ENCODE peak calls at places on chromosomes 4 and X, in four cellular contexts. F, K, X and Q are unnamed samples. For H3K27me3, the result is how much of the 10 kb centered on the place peaks cover.

GRCh38 chr4:151195801-151196200 is 81.2 kb upstream of the PRSS48 start:
- DNase-seq in K (no peak), X (no peak), F (no peak), Q (no peak)

GRCh38 chrX:56248492-56248891 is 16.3 kb downstream of the KLF8 start:
- DNase-seq in K (peak), F (peak), X (peak), Q (peak)

GRCh38 chr4:184294734-184295133 is 77.1 kb upstream of the ENPP6 start:
- DNase-seq in F (peak), X (no peak), K (no peak), Q (no peak)

GRCh38 chr4:138190452-138190858 is 51.7 kb downstream of the SLC7A11 start:
- DNase-seq in K (no peak), F (no peak), X (peak), Q (no peak)

GRCh38 chrX:155071694-155072215 is 447 bp downstream of the BRCC3 start:
- DNase-seq in K (no peak), X (peak), F (no peak), Q (no peak)

GRCh38 chrX:119622356-119623232 is 16.4 kb upstream of the NKRF start:
- DNase-seq in F (no peak), K (no peak), X (no peak), Q (no peak)

GRCh38 chrX:24081661-24082154 is 27.0 kb downstream of the EIF2S3 start:
- DNase-seq in X (peak), K (peak), F (peak), Q (peak)

GRCh38 chr4:11904117-11904535 is 475.4 kb upstream of the HS3ST1 start:
- DNase-seq in K (no peak), X (no peak), F (no peak), Q (no peak)

GRCh38 chr4:9927317-9928007 is 93.8 kb downstream of the SLC2A9 start:
- DNase-seq in K (no peak), X (no peak), F (no peak), Q (no peak)

GRCh38 chr4:124478518-124478917 is 234.0 kb downstream of the ANKRD50 start:
- DNase-seq in X (no peak), F (no peak), K (no peak), Q (no peak)

GRCh38 chr4:73917081-73917501 is 47.9 kb downstream of the CXCL1 start:
- DNase-seq in X (no peak), K (no peak), F (no peak), Q (no peak)

GRCh38 chr4:125179727-125180126 is 135.0 kb upstream of the FAT4 start:
- DNase-seq in X (no peak), F (no peak), K (no peak), Q (no peak)

GRCh38 chr4:184950926-184951325 is 67.4 kb upstream of the HELT start:
- DNase-seq in K (no peak), X (no peak), F (no peak), Q (no peak)

GRCh38 chr4:155995069-155995468 is 41.4 kb upstream of the CTSO start:
- DNase-seq in K (no peak), F (no peak), X (no peak), Q (no peak)

DNA sequence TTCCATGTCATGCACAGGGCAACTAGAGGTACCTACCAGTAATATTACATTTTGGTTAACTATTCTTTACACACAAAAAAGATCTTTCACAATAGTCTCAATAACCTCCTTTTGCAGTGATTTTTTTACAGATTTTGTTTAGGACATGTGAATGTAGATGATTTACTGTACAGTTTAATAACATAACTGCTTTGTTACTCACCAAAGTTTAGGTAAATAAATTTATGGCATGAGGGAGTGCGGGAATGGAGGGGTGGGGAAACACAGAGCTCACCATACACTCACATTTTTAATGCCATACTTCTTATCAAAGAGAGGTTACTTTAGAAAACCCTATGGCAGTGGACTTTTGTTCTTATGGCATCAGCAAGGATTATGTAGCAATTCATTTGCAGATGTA is 93.1 kb upstream of the TEX13A start:
- DNase-seq in F (no peak), X (no peak), K (no peak), Q (no peak)
- H3K27me3 ChIP-seq in F (under half), X (under half), K (under half), Q (under half)

DNA sequence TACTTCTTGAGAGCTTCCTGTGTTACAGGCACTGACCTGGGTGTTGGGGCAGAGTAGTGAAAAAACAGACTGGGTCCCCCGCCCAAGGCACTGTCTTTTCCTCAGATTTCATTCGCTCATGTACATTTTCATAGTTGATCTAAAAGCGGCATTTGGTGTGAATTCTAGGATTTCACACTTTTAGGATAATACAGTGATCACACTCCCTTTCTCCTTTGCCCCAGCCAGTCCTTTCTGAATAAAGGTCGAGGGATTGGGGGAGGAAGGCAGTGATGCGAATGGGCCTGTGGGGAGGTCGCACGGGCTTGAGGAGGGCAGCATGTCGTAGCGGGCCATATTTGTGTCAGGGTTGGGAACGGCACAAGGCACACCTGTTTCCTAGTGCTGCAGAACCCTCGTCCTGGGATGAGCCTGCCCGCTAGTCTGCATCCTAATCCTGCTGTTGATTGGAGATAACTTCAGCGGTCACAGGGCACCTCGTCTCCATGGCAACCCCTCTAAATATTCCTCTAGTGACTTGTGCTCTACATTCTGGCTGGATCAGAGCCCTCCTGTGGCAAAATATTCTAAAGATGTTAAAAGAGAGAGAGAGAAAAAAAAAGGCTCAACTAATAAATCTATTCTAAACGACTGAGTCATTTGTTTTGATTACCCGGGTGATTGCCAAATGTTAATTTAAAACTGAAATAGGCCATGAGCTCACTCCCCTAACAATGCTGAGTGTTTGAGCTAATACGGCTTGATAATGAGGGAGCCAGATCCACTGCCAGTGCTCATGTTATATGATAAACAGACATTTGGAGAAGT is 21.8 kb downstream of the FHL1 start:
- DNase-seq in K (no peak), F (peak), X (no peak), Q (peak)
- H3K27me3 ChIP-seq in K (under half), F (under half), X (under half), Q (under half)

GRCh38 chr4:25926473-25926872 is 12.5 kb downstream of the SMIM20 start:
- DNase-seq in F (no peak), K (no peak), X (no peak), Q (peak)
- H3K27me3 ChIP-seq in F (under half), K (under half), X (under half), Q (under half)

GRCh38 chrX:627995-628394 is 2.6 kb upstream of the SHOX start:
- DNase-seq in K (no peak), X (no peak), F (no peak), Q (no peak)

GRCh38 chrX:625137-625691 is 5.4 kb upstream of the SHOX start:
- DNase-seq in F (no peak), K (no peak), X (no peak), Q (no peak)

GRCh38 chrX:629230-630006 is 1.2 kb upstream of the SHOX start:
- DNase-seq in K (no peak), X (no peak), F (peak), Q (no peak)

GRCh38 chrX:627510-627964 is 3.1 kb upstream of the SHOX start:
- DNase-seq in F (peak), X (no peak), K (no peak), Q (no peak)

DNA sequence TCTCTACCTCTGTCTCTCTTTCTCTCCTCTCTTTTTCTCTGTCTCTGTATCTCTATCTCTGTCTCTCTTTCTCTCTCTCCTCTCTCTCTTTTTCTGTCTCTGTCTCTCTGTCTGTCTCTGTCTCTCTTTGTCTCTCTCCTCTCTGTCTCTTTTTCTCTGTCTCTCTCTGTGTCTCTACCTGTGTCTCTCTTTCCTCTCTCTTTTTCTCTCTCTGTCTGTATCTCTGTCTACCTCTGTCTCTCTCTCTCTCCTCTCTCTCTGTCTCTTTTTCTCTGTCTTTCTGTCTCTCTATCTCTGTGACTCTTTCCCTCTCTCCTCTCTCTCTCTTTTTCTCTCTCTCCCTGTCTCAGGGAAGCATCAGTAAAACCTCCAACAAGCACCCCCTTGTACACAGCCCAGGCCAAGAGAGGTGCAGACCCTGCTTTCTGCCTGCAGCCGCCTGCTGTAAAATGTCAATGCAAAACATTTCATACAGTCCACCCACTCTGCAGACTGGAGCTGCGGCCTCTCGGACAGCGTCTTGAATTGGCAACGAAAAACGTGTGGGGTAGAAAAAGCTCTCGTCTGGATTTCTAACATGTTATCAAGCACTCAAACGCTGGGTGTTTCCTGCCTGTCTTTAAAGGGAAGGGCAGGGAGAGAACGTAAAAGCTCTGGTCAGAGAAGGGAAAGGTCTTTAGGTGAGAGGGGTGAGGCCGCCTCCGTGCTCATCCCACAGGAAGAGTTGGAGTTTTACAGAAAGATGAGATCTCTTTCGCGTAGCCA is 3.7 kb upstream of the SHOX start:
- DNase-seq in K (no peak), X (no peak), F (no peak), Q (no peak)
- H3K27me3 ChIP-seq in K (under half), X (under half), F (half or more), Q (under half)

GRCh38 chrX:40694833-40695232 is 40.5 kb downstream of the MED14 start:
- DNase-seq in F (no peak), K (no peak), X (no peak), Q (no peak)
- H3K27me3 ChIP-seq in F (under half), K (under half), X (under half), Q (under half)

DNA sequence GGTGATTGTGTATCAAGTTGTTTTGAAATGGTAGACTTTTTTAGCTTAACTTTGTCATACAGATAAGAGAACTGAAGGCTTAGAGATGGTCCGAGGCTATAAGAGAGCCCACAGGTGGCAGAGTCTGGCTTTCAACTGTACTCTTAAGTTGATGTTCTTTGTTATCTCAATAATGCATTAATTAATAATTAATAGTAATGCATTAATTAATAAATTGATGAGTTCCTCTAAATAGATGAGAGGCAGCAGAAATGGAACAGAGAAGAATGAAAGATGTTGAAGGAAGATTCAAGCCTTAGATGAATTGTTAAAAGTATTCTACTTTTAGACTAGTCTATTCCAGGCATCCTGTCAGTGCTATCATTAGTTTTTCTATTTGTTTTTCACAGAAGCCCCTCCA is 22.4 kb downstream of the NUDT9 start:
- DNase-seq in F (no peak), X (no peak), K (no peak), Q (no peak)
- H3K27me3 ChIP-seq in F (under half), X (under half), K (under half), Q (under half)

GRCh38 chr4:1001561-1002130 is 8.4 kb upstream of the SLC26A1 start:
- DNase-seq in F (no peak), X (no peak), K (no peak), Q (no peak)
- H3K27me3 ChIP-seq in F (half or more), X (half or more), K (under half), Q (half or more)

GRCh38 chr4:6011686-6012085 is 6.5 kb downstream of the C4orf50 start:
- DNase-seq in X (no peak), K (no peak), F (no peak), Q (peak)
- H3K27me3 ChIP-seq in X (under half), K (under half), F (under half), Q (under half)